ENCODE peak calls at places on chromosome 6, in five cellular contexts. V is stimulated activated CD8-positive, alpha-beta memory T cell treated with anti-CD3 and anti-CD28 coated beads, Interleukin-7, amount 100 ng/mL, for 4 hours; D is activated CD4-positive, alpha-beta memory T cell treated with anti-CD3 and anti-CD28 coated beads, Interleukin-2, amount 10 ng/mL, durations not matched to agents 7 days and 5 days; L is stimulated activated naive CD4-positive, alpha-beta T cell; X is GM13977. I is an unnamed sample.
A peak's percentile ranks its signal among the peaks of the same experiment; 100 is the strongest.

GRCh38 chr6:106609699-106610098 is 19.6 kb downstream of the RTN4IP1 start:
- DNase-seq in L (no peak), D (peak; percentile 28), V (no peak), X (no peak), I (no peak)

GRCh38 chr6:134014588-134015137 is 37.8 kb downstream of the SLC2A12 start:
- DNase-seq in X (no peak), D (no peak), V (no peak), L (no peak), I (no peak)

GRCh38 chr6:130852844-130853554 is 25.8 kb downstream of the SMLR1 start:
- DNase-seq in V (no peak), D (no peak), X (no peak), L (no peak), I (no peak)

GRCh38 chr6:46207174-46207573 is 36.4 kb upstream of the ENPP5 start:
- DNase-seq in D (no peak), L (no peak), X (no peak), V (no peak), I (no peak)

GRCh38 chr6:108838101-108838717 is 10.0 kb upstream of the ARMC2 start:
- DNase-seq in X (no peak), D (no peak), V (no peak), L (no peak), I (no peak)

GRCh38 chr6:164336455-164336854 is 921.9 kb downstream of the QKI start:
- DNase-seq in X (no peak), D (no peak), V (no peak), L (no peak), I (no peak)

GRCh38 chr6:33392168-33392947 is 735 bp downstream of the KIFC1 start:
- DNase-seq in L (no peak), D (no peak), V (no peak), X (peak; percentile 45), I (no peak)

GRCh38 chr6:136405410-136406029 is 115.9 kb upstream of the BCLAF1 start:
- DNase-seq in L (no peak), X (no peak), D (no peak), V (no peak), I (no peak)

GRCh38 chr6:138970159-138970558 is 17.9 kb downstream of the REPS1 start:
- DNase-seq in L (no peak), V (no peak), X (no peak), D (no peak), I (no peak)

GRCh38 chr6:36911946-36912555 is 26.3 kb downstream of the C6orf89 start:
- DNase-seq in V (no peak), X (no peak), L (no peak), D (peak; percentile 49), I (no peak)

GRCh38 chr6:116779569-116780164 is 14.1 kb upstream of the FAM162B start:
- DNase-seq in L (no peak), D (no peak), V (no peak), X (no peak), I (no peak)

GRCh38 chr6:166929534-166930189 is 26.7 kb downstream of the RNASET2 start:
- DNase-seq in V (no peak), L (no peak), X (no peak), D (no peak), I (no peak)

GRCh38 chr6:1099257-1099656 is 212.6 kb upstream of the FOXQ1 start:
- DNase-seq in L (no peak), D (no peak), X (no peak), V (no peak), I (no peak)

GRCh38 chr6:134850906-134851305 is 99.0 kb downstream of the ALDH8A1 start:
- DNase-seq in L (no peak), V (no peak), D (no peak), X (no peak), I (no peak)

GRCh38 chr6:169825558-169826225 is 74.3 kb downstream of the ERMARD start:
- DNase-seq in D (peak; percentile 10), V (no peak), L (no peak), X (no peak), I (no peak)

GRCh38 chr6:1527098-1527497 is 82.6 kb upstream of the FOXC1 start:
- DNase-seq in L (peak; percentile 6), D (peak; percentile 71), X (no peak), V (peak; percentile 6), I (no peak)

GRCh38 chr6:54846857-54847721 is 518 bp downstream of the FAM83B start:
- DNase-seq in X (no peak), V (no peak), D (no peak), L (no peak), I (no peak)

GRCh38 chr6:90691823-90692222 is 105.0 kb upstream of the MAP3K7 start:
- DNase-seq in V (no peak), L (no peak), X (no peak), D (no peak), I (no peak)

GRCh38 chr6:168088161-168089106 is 9.4 kb upstream of the FRMD1 start:
- DNase-seq in V (no peak), D (no peak), L (no peak), X (no peak), I (peak; percentile 63)

GRCh38 chr6:154805288-154805911 is 72.2 kb downstream of the SCAF8 start:
- DNase-seq in L (no peak), D (no peak), V (no peak), X (peak; percentile 25), I (no peak)

GRCh38 chr6:17503051-17503450 is 97.1 kb upstream of the FAM8A1 start:
- DNase-seq in L (no peak), D (no peak), V (no peak), X (no peak), I (no peak)

GRCh38 chr6:136783495-136784270 is 8.6 kb downstream of the MAP3K5 start:
- DNase-seq in D (no peak), V (no peak), L (no peak), X (no peak), I (peak; percentile 73)

GRCh38 chr6:169376458-169376857 is 122.8 kb upstream of the THBS2 start:
- DNase-seq in V (no peak), D (no peak), L (no peak), X (no peak), I (no peak)

I was measured in Right ventricle myocardium inferior.